ENCODE peak calls at places on chromosomes 11 and 22, in eight cellular contexts. T is H1, C is sigmoid colon, U is K562, N is tibial nerve, M is A549, F is GM12878, K is ovary. I is an unnamed sample.
A peak's percentile ranks its signal among the peaks of the same experiment; 100 is the strongest.

GRCh38 chr11:26947904-26948639 is 45.8 kb upstream of the FIBIN start:
- DNase-seq in M (no peak), F (no peak), N (no peak), K (no peak), U (no peak), T (no peak), C (no peak), I (no peak)

GRCh38 chr11:113778111-113778910 is 1.3 kb upstream of the CLDN25 start:
- DNase-seq in F (no peak), N (no peak), U (no peak), M (no peak), T (no peak), C (no peak), K (no peak), I (no peak)

GRCh38 chr22:36424901-36425579 is 37.3 kb upstream of the MYH9 start:
- DNase-seq in C (no peak), N (no peak), T (no peak), F (no peak), M (no peak), K (no peak), U (no peak), I (no peak)

GRCh38 chr11:78290293-78291176 is 101.8 kb downstream of the USP35 start:
- DNase-seq in N (peak; percentile 88), F (no peak), M (peak; percentile 50), U (peak; percentile 42), K (no peak), C (no peak), T (no peak), I (no peak)

GRCh38 chr11:69801513-69802335 is 17.5 kb downstream of the FGF3 start:
- DNase-seq in U (peak; percentile 76), T (peak; percentile 96), C (no peak), F (no peak), M (peak; percentile 32), N (no peak), K (no peak), I (no peak)

GRCh38 chr11:110086892-110087309 is 6.3 kb upstream of the ZC3H12C start:
- DNase-seq in M (peak; percentile 18), N (peak; percentile 58), K (no peak), U (no peak), C (no peak), T (no peak), F (no peak), I (no peak)

GRCh38 chr11:129453293-129453721 is 77.7 kb downstream of the BARX2 start:
- DNase-seq in U (no peak), N (no peak), M (no peak), F (no peak), T (no peak), C (no peak), K (no peak), I (no peak)

GRCh38 chr11:93536346-93536871 is 6.8 kb downstream of the SMCO4 start:
- DNase-seq in M (no peak), F (no peak), U (no peak), N (no peak), C (no peak), K (no peak), T (no peak), I (no peak)

GRCh38 chr11:31645747-31646146 is 136.2 kb downstream of the ELP4 start:
- DNase-seq in F (no peak), M (peak; percentile 76), N (no peak), C (no peak), K (no peak), T (no peak), U (no peak), I (no peak)

GRCh38 chr11:131025020-131025419 is 108.7 kb upstream of the SNX19 start:
- DNase-seq in T (no peak), C (no peak), N (no peak), U (no peak), K (no peak), F (no peak), M (peak; percentile 11), I (no peak)

GRCh38 chr11:72348250-72348649 is 86.1 kb downstream of the CLPB start:
- DNase-seq in T (no peak), F (no peak), M (no peak), K (no peak), C (no peak), N (no peak), U (no peak), I (no peak)

GRCh38 chr11:115606223-115607220 is 102.3 kb upstream of the CADM1 start:
- DNase-seq in T (no peak), N (peak; percentile 16), M (no peak), K (peak; percentile 52), U (no peak), C (no peak), F (no peak), I (no peak)

GRCh38 chr11:89736566-89736965 is 26.5 kb downstream of the TRIM77 start:
- DNase-seq in N (no peak), M (no peak), C (no peak), K (no peak), F (no peak), U (no peak), T (no peak), I (no peak)

GRCh38 chr11:18347471-18348125 is 25.2 kb downstream of the GTF2H1 start:
- DNase-seq in M (no peak), U (no peak), F (no peak), C (no peak), T (no peak), N (no peak), K (no peak), I (no peak)

GRCh38 chr11:78868563-78868962 is 293.9 kb upstream of the NARS2 start:
- DNase-seq in K (no peak), U (no peak), C (no peak), M (no peak), N (no peak), F (no peak), T (no peak), I (no peak)

GRCh38 chr11:32888805-32889204 is 3.8 kb upstream of the QSER1 start:
- DNase-seq in T (no peak), F (no peak), M (no peak), C (no peak), K (no peak), U (no peak), N (no peak), I (no peak)

GRCh38 chr11:2582436-2582931 is 117.3 kb downstream of the KCNQ1OT1 start:
- DNase-seq in M (no peak), F (no peak), N (no peak), C (no peak), U (no peak), T (peak; percentile 37), K (peak; percentile 22), I (no peak)

GRCh38 chr22:35301370-35301874 is 1.7 kb downstream of the TOM1 start:
- DNase-seq in U (peak; percentile 20), K (no peak), N (peak; percentile 18), T (no peak), C (peak; percentile 80), M (peak; percentile 85), F (no peak), I (peak; percentile 90)

GRCh38 chr11:77082838-77083552 is 16.2 kb downstream of the CAPN5 start:
- DNase-seq in C (peak; percentile 87), K (peak; percentile 53), F (no peak), M (no peak), U (no peak), N (peak; percentile 48), T (no peak), I (peak; percentile 81)

GRCh38 chr22:28940441-28940840 is 57.1 kb downstream of the ZNRF3 start:
- DNase-seq in N (no peak), C (no peak), M (no peak), T (no peak), K (no peak), F (no peak), U (no peak), I (no peak)

GRCh38 chr22:28939932-28940331 is 56.6 kb downstream of the ZNRF3 start:
- DNase-seq in U (no peak), M (no peak), C (no peak), K (no peak), F (no peak), T (no peak), N (no peak), I (no peak)

GRCh38 chr22:28942333-28942732 is 59.0 kb downstream of the ZNRF3 start:
- DNase-seq in M (no peak), C (no peak), K (no peak), N (no peak), U (no peak), T (no peak), F (no peak), I (no peak)

GRCh38 chr22:28942801-28943500 is 59.6 kb downstream of the ZNRF3 start:
- DNase-seq in K (no peak), M (no peak), U (no peak), C (no peak), T (no peak), F (no peak), N (no peak), I (no peak)

GRCh38 chr22:28943501-28943879 is 60.1 kb downstream of the ZNRF3 start:
- DNase-seq in F (no peak), U (no peak), N (peak; percentile 46), T (no peak), C (no peak), M (no peak), K (no peak), I (no peak)
- TF ChIP-seq EP300 in F (no peak), U (no peak), N (no peak), T (no peak), C (no peak), M (no peak), K (no peak), I (no peak)

GRCh38 chr11:34395916-34396555 is 38.2 kb upstream of the ABTB2 start:
- DNase-seq in F (no peak), C (no peak), K (no peak), M (peak; percentile 32), T (no peak), U (no peak), N (no peak), I (no peak)
- H3K27ac ChIP-seq in F (no peak overlapping the region), C (no peak overlapping the region), K (no peak overlapping the region), M (peak overlapping the region; percentile 62), T (no peak overlapping the region), U (no peak overlapping the region), N (no peak overlapping the region), I (no peak overlapping the region)

GRCh38 chr11:95256204-95256819 is 25.3 kb upstream of the SESN3 start:
- DNase-seq in F (no peak), C (no peak), N (no peak), T (no peak), M (no peak), U (no peak), K (no peak), I (no peak)
- H3K4me1 ChIP-seq in F (peaks cover 38% of the 10 kb centered on the region), C (peaks cover 15% of the 10 kb centered on the region), N (peaks cover 27% of the 10 kb centered on the region), T (peaks cover 22% of the 10 kb centered on the region), M (peaks cover 5% of the 10 kb centered on the region), U (no peaks in the 10 kb centered on the region), K (peaks cover 2% of the 10 kb centered on the region), I (peaks cover 37% of the 10 kb centered on the region)

GRCh38 chr11:934437-934950 is 8.8 kb downstream of the AP2A2 start:
- DNase-seq in U (no peak), N (no peak), K (no peak), M (no peak), F (no peak), C (no peak), T (no peak), I (no peak)
- TF ChIP-seq EP300 in U (no peak), N (no peak), K (no peak), M (no peak), F (no peak), C (no peak), T (no peak), I (no peak)

DNA sequence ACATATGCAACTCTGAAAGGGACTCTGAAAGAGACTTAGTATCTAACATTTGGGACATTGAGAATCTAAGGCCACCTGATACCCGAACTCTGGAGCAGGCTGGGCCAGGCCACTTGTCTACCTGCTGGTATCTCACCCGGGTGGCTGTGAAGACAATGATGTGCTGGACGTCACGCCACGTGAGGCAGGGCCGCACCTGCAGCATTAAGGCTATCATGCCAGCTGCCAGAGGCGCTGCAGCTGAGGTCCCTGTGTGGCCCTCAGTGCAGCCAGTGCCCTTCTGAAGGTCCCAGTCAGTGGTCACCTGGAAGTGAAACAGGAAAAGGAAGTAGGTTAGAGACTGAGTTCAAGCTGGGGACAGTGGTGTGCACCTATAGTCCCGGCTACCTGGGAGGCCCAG is 12.4 kb downstream of the PCSK7 start:
- DNase-seq in K (peak; percentile 40), U (no peak), C (peak; percentile 64), N (no peak), T (no peak), F (no peak), M (no peak), I (no peak)
- H3K27ac ChIP-seq in K (peak overlapping the region; percentile 86), U (no peak overlapping the region), C (peak overlapping the region; percentile 90), N (peak overlapping the region; percentile 82), T (no peak overlapping the region), F (no peak overlapping the region), M (no peak overlapping the region), I (peak overlapping the region; percentile 84)